ENCODE peak calls at places on chromosomes 7 and 10, in five cellular contexts. N, D, F, V and S are unnamed samples.

GRCh38 chr7:134640842-134641715 is 5.6 kb upstream of the BPGM start:
- DNase-seq in V (no peak), F (no peak), N (no peak), D (no peak), S (no peak)

GRCh38 chr7:151607464-151607867 is 87.8 kb upstream of the RHEB start:
- DNase-seq in N (no peak), F (no peak), D (no peak), V (peak), S (no peak)

GRCh38 chr7:112097524-112097923 is 108.7 kb downstream of the DOCK4 start:
- DNase-seq in N (no peak), D (no peak), F (no peak), V (no peak), S (no peak)

GRCh38 chr7:12898610-12899009 is 211.2 kb downstream of the ARL4A start:
- DNase-seq in N (no peak), D (no peak), V (no peak), F (no peak), S (no peak)

GRCh38 chr7:138727336-138728099 is 26.4 kb upstream of the SVOPL start:
- DNase-seq in N (no peak), V (no peak), F (no peak), D (no peak), S (no peak)

GRCh38 chr10:117684673-117685211 is 142.2 kb downstream of the EMX2 start:
- DNase-seq in D (peak), F (peak), N (no peak), V (no peak), S (peak)

GRCh38 chr7:98086231-98086855 is 20.3 kb upstream of the LMTK2 start:
- DNase-seq in N (no peak), D (no peak), V (no peak), F (no peak), S (no peak)

GRCh38 chr7:140403878-140404564 is at the start of gene RAB19:
- DNase-seq in N (no peak), F (no peak), V (no peak), D (peak), S (peak)

GRCh38 chr7:21142081-21142480 is 285.8 kb upstream of the SP4 start:
- DNase-seq in V (no peak), D (no peak), N (no peak), F (no peak), S (no peak)

GRCh38 chr7:101927389-101928306 is 110.2 kb downstream of the CUX1 start:
- DNase-seq in V (peak), D (no peak), F (no peak), N (no peak), S (no peak)

GRCh38 chr10:126921974-126922525 is 16.8 kb downstream of the DOCK1 start:
- DNase-seq in N (no peak), V (peak), D (no peak), F (no peak), S (no peak)

GRCh38 chr7:101953248-101953819 is 135.9 kb downstream of the CUX1 start:
- DNase-seq in N (no peak), V (peak), F (peak), D (peak), S (peak)

GRCh38 chr7:157674027-157674714 is 337.4 kb downstream of the DNAJB6 start:
- DNase-seq in F (no peak), N (no peak), V (no peak), D (no peak), S (no peak)

GRCh38 chr10:128268015-128268722 is 141.9 kb upstream of the MKI67 start:
- DNase-seq in N (no peak), F (peak), D (peak), V (peak), S (peak)

GRCh38 chr10:72309290-72310240 is 35.8 kb downstream of the DDIT4 start:
- DNase-seq in V (peak), F (peak), N (no peak), D (no peak), S (no peak)

GRCh38 chr7:93949468-93949867 is 27.9 kb downstream of the GNG11 start:
- DNase-seq in N (no peak), D (no peak), F (no peak), V (peak), S (no peak)

GRCh38 chr7:2092279-2092678 is 140.5 kb downstream of the MAD1L1 start:
- DNase-seq in N (no peak), F (no peak), V (no peak), D (no peak), S (no peak)

GRCh38 chr10:90577569-90577968 is 280.3 kb downstream of the HTR7 start:
- DNase-seq in D (no peak), V (no peak), F (no peak), N (no peak), S (no peak)

GRCh38 chr7:30717181-30717580 is 34.8 kb upstream of the INMT start:
- DNase-seq in F (no peak), D (no peak), V (peak), N (no peak), S (no peak)

GRCh38 chr7:77747178-77747577 is 50.9 kb downstream of the RSBN1L start:
- DNase-seq in N (no peak), F (no peak), D (no peak), V (no peak), S (no peak)

GRCh38 chr10:22629843-22630228 is 84.5 kb downstream of the PIP4K2A start:
- DNase-seq in D (peak), F (no peak), N (no peak), V (no peak), S (no peak)

GRCh38 chr10:118590334-118590733 is 5.1 kb downstream of the PRLHR start:
- DNase-seq in V (peak), F (no peak), N (no peak), D (no peak), S (no peak)

GRCh38 chr10:92594194-92594593 is 1.3 kb downstream of the KIF11 start:
- DNase-seq in V (peak), F (no peak), D (peak), N (no peak), S (no peak)

GRCh38 chr7:91079491-91079890 is 184.7 kb upstream of the FZD1 start:
- DNase-seq in N (no peak), F (no peak), V (peak), D (no peak), S (no peak)

GRCh38 chr7:101179780-101180755 is at the start of gene NAT16:
- DNase-seq in V (no peak), N (no peak), F (no peak), D (no peak), S (no peak)

GRCh38 chr10:124651402-124651887 is 92.7 kb downstream of the FAM53B start:
- DNase-seq in F (no peak), N (no peak), V (no peak), D (no peak), S (no peak)

GRCh38 chr10:113716109-113717010 is 35.1 kb upstream of the PLEKHS1 start:
- DNase-seq in D (peak), N (no peak), F (no peak), V (no peak), S (peak)

GRCh38 chr7:99860281-99861127 is 16.3 kb downstream of the OR2AE1 start:
- DNase-seq in V (peak), N (peak), F (peak), D (no peak), S (no peak)

GRCh38 chr7:51035696-51036095 is 253.0 kb upstream of the GRB10 start:
- DNase-seq in D (no peak), N (no peak), F (no peak), V (peak), S (no peak)

GRCh38 chr10:79472951-79473350 is 27.5 kb upstream of the ZCCHC24 start:
- DNase-seq in N (no peak), F (no peak), V (peak), D (no peak), S (no peak)

GRCh38 chr10:32112055-32112454 is 55.8 kb upstream of the KIF5B start:
- DNase-seq in F (no peak), N (no peak), V (peak), D (no peak), S (no peak)

GRCh38 chr7:1693991-1694524 is 24.0 kb downstream of the ELFN1 start:
- DNase-seq in F (no peak), N (no peak), V (peak), D (no peak), S (no peak)

GRCh38 chr7:94904982-94905381 is 2.4 kb upstream of the PPP1R9A start:
- DNase-seq in N (no peak), D (no peak), F (no peak), V (no peak), S (no peak)

GRCh38 chr10:98349508-98349922 is 65.5 kb downstream of the PYROXD2 start:
- DNase-seq in V (peak), D (peak), F (peak), N (no peak), S (peak)

GRCh38 chr7:69403169-69403568 is 195.1 kb upstream of the AUTS2 start:
- DNase-seq in N (no peak), V (no peak), F (no peak), D (peak), S (peak)

GRCh38 chr10:96719850-96720421 is 378 bp downstream of the PIK3AP1 start:
- DNase-seq in D (peak), N (no peak), V (no peak), F (peak), S (peak)

GRCh38 chr7:71285614-71286013 is 153.7 kb downstream of the GALNT17 start:
- DNase-seq in F (no peak), N (no peak), D (no peak), V (no peak), S (no peak)

GRCh38 chr7:97499204-97499603 is 232.7 kb upstream of the TAC1 start:
- DNase-seq in V (peak), D (peak), F (no peak), N (no peak), S (peak)

GRCh38 chr10:68406111-68406814 is 814 bp downstream of the RUFY2 start:
- DNase-seq in D (peak), V (peak), N (no peak), F (peak), S (peak)

GRCh38 chr10:33273295-33274002 is 61.0 kb downstream of the NRP1 start:
- DNase-seq in D (no peak), F (peak), N (peak), V (peak), S (no peak)
- TF ChIP-seq CTCF in D (no peak), F (peak), N (no peak), V (peak), S (no peak)

DNA sequence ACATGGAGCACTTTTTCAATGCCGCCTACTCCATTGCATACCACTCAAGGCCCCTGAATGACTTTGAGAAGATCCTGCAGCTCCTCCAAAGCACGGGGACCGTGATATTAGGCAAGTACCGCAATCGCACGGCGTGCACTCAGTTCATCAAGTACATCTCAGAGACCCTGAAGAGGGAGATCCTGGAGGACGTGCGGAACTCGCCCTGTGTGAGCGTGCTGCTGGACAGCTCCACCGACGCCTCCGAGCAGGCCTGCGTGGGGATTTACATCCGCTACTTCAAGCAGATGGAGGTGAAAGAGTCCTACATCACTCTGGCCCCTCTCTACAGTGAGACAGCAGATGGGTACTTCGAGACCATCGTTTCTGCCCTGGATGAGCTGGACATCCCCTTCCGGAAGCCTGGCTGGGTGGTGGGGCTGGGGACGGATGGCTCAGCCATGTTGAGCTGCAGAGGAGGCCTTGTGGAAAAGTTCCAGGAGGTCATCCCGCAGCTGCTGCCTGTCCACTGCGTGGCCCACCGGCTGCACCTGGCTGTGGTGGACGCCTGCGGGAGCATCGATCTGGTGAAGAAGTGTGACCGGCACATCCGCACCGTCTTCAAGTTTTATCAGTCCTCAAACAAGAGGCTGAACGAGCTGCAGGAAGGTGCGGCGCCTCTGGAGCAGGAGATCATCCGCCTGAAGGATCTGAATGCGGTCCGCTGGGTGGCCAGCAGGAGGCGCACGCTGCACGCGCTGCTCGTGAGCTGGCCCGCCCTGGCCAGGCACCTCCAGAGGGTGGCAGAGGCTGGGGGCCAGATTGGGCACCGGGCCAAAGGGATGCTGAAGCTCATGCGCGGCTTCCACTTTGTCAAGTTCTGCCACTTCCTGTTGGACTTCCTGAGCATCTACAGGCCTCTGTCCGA is 12.7 kb upstream of the ATP6V0E2 start:
- DNase-seq in N (no peak), F (no peak), V (no peak), D (no peak), S (no peak)
- TF ChIP-seq CTCF in N (peak), F (peak), V (peak), D (peak), S (peak)

GRCh38 chr10:13219685-13220670 is 14.2 kb downstream of the UCMA start:
- DNase-seq in D (peak), N (no peak), V (no peak), F (no peak), S (no peak)
- TF ChIP-seq CTCF in D (peak), N (no peak), V (no peak), F (peak), S (peak)

GRCh38 chr10:74056081-74056818 is 58.3 kb downstream of the VCL start:
- DNase-seq in V (peak), N (no peak), D (peak), F (no peak), S (peak)

GRCh38 chr10:74055383-74056065 is 57.6 kb downstream of the VCL start:
- DNase-seq in D (no peak), N (no peak), V (peak), F (no peak), S (no peak)

GRCh38 chr10:74063256-74063655 is 65.3 kb downstream of the VCL start:
- DNase-seq in V (peak), N (no peak), D (no peak), F (no peak), S (no peak)

GRCh38 chr10:74058071-74058470 is 60.2 kb downstream of the VCL start:
- DNase-seq in F (no peak), V (no peak), D (peak), N (no peak), S (no peak)

DNA sequence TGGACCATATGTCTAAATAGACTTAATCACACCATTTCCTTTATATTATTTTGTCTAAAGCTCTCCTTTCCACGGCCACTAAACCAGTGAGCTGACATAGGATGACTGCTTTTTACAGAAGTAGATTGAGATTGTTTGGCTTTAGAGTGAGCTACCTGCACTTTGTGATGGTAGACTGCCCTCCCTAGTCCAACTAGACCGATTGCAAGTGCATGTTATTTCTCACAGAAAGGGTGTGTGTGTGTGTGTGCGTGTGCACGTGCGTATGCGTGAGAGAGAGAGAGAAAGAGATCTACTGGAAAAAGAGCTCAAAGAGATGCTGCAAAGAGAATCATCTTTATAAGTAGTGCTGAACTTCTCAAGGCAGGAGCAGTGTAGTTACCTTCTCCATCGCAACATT is 60.7 kb downstream of the VCL start:
- DNase-seq in N (no peak), F (no peak), D (peak), V (no peak), S (no peak)
- TF ChIP-seq CTCF in N (no peak), F (peak), D (no peak), V (no peak), S (peak)

GRCh38 chr7:45174966-45175765 is 17.6 kb downstream of the RAMP3 start:
- DNase-seq in N (no peak), D (no peak), V (no peak), F (no peak), S (no peak)
- TF ChIP-seq CTCF in N (no peak), D (no peak), V (no peak), F (no peak), S (no peak)

GRCh38 chr10:95178266-95178665 is 15.8 kb upstream of the ACSM6 start:
- DNase-seq in D (no peak), N (no peak), F (no peak), V (no peak), S (no peak)

GRCh38 chr10:95178797-95179196 is 15.2 kb upstream of the ACSM6 start:
- DNase-seq in D (no peak), N (no peak), V (no peak), F (no peak), S (no peak)

GRCh38 chr10:95172851-95173250 is 21.2 kb upstream of the ACSM6 start:
- DNase-seq in N (no peak), V (no peak), D (no peak), F (no peak), S (no peak)

GRCh38 chr10:95177429-95177828 is 16.6 kb upstream of the ACSM6 start:
- DNase-seq in V (no peak), D (no peak), F (no peak), N (no peak), S (no peak)

GRCh38 chr10:95176101-95176500 is 17.9 kb upstream of the ACSM6 start:
- DNase-seq in D (no peak), F (no peak), V (no peak), N (no peak), S (no peak)
- TF ChIP-seq CTCF in D (no peak), F (no peak), V (no peak), N (no peak), S (no peak)

GRCh38 chr10:101047961-101048892 is 13.6 kb upstream of the KAZALD1 start:
- DNase-seq in F (no peak), N (no peak), V (no peak), D (no peak), S (peak)
- TF ChIP-seq CTCF in F (no peak), N (no peak), V (no peak), D (no peak), S (no peak)

GRCh38 chr10:15253951-15254807 is 85.7 kb upstream of the NMT2 start:
- DNase-seq in F (no peak), D (peak), V (no peak), N (no peak), S (peak)

GRCh38 chr10:15254808-15255655 is 86.5 kb upstream of the NMT2 start:
- DNase-seq in D (peak), V (no peak), F (no peak), N (no peak), S (peak)

GRCh38 chr10:15255961-15256360 is 87.5 kb upstream of the NMT2 start:
- DNase-seq in V (no peak), N (no peak), D (no peak), F (no peak), S (no peak)

GRCh38 chr10:15251791-15252380 is 83.4 kb upstream of the NMT2 start:
- DNase-seq in D (no peak), V (no peak), F (no peak), N (no peak), S (no peak)

DNA sequence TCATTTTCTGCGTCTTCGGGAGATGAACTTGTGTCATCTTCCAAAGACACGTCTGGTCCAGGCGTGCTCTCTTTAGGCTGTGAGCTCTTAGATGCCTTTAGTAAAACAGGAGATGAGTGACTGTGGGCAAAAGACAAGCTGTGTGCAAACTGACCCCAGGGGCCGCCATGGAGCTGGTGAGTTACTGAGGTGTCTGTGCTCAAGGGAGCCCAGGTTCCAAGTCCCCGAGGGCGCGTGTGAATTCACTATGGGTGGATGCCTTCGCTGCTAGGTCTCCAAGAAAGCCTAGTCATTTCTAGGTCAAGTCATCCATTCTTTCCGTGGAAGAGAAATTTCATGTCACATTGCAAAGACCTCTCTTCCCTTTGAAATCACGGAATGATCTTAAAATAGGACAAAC is 83.9 kb upstream of the NMT2 start:
- DNase-seq in D (no peak), F (no peak), N (no peak), V (no peak), S (no peak)
- TF ChIP-seq CTCF in D (no peak), F (no peak), N (no peak), V (no peak), S (no peak)

GRCh38 chr7:86814980-86815379 is 171.3 kb downstream of the GRM3 start:
- DNase-seq in V (peak), D (peak), F (no peak), N (no peak), S (peak)
- TF ChIP-seq CTCF in V (no peak), D (peak), F (peak), N (peak), S (peak)

GRCh38 chr10:53209941-53210611 is 437.5 kb upstream of the MBL2 start:
- DNase-seq in D (peak), F (no peak), N (no peak), V (peak), S (no peak)
- TF ChIP-seq CTCF in D (no peak), F (peak), N (no peak), V (no peak), S (no peak)